ENCODE peak calls at places on chromosomes 3 and 15, in five cellular contexts. One of them, this sample, is unnamed.

GRCh38 chr3:21356402-21356801 is 394.6 kb downstream of the ZNF385D start:
- DNase-seq in AG10803: peak; percentile 33
- DNase-seq in NB4: no peak
- DNase-seq in coronary artery: no peak
- DNase-seq in pancreas: no peak
- DNase-seq in this sample: peak; percentile 7

GRCh38 chr3:43153189-43154083 is 47.6 kb upstream of the POMGNT2 start:
- DNase-seq in AG10803: peak; percentile 91
- DNase-seq in NB4: no peak
- DNase-seq in coronary artery: no peak
- DNase-seq in pancreas: peak; percentile 28
- DNase-seq in this sample: peak; percentile 90

GRCh38 chr15:33654859-33655258 is 313.4 kb upstream of the CHRM5 start:
- DNase-seq in coronary artery: no peak
- DNase-seq in pancreas: no peak
- DNase-seq in AG10803: peak; percentile 6
- DNase-seq in NB4: no peak
- DNase-seq in this sample: no peak

GRCh38 chr3:141875893-141876380 is 506 bp upstream of the ATP1B3 start:
- DNase-seq in AG10803: peak; percentile 41
- DNase-seq in coronary artery: peak; percentile 83
- DNase-seq in NB4: peak; percentile 87
- DNase-seq in pancreas: peak; percentile 31
- DNase-seq in this sample: peak; percentile 80

GRCh38 chr3:194381460-194381875 is 11.9 kb upstream of the LRRC15 start:
- DNase-seq in NB4: no peak
- DNase-seq in coronary artery: peak; percentile 45
- DNase-seq in AG10803: no peak
- DNase-seq in pancreas: no peak
- DNase-seq in this sample: no peak

GRCh38 chr3:85172001-85172400 is 213.2 kb downstream of the CADM2 start:
- DNase-seq in coronary artery: no peak
- DNase-seq in pancreas: no peak
- DNase-seq in NB4: no peak
- DNase-seq in AG10803: no peak
- DNase-seq in this sample: no peak

GRCh38 chr3:153595186-153595815 is 433.3 kb downstream of the RAP2B start:
- DNase-seq in AG10803: peak; percentile 47
- DNase-seq in pancreas: no peak
- DNase-seq in coronary artery: no peak
- DNase-seq in NB4: peak; percentile 48
- DNase-seq in this sample: peak; percentile 78

GRCh38 chr3:168989396-168989795 is 674.1 kb downstream of the MECOM start:
- DNase-seq in NB4: no peak
- DNase-seq in AG10803: no peak
- DNase-seq in coronary artery: no peak
- DNase-seq in pancreas: no peak
- DNase-seq in this sample: peak; percentile 51

GRCh38 chr3:119885746-119886530 is 104.0 kb downstream of the NR1I2 start:
- DNase-seq in NB4: no peak
- DNase-seq in pancreas: no peak
- DNase-seq in coronary artery: no peak
- DNase-seq in AG10803: peak; percentile 33
- DNase-seq in this sample: no peak

GRCh38 chr3:144055604-144056003 is 84.0 kb downstream of the DIPK2A start:
- DNase-seq in NB4: no peak
- DNase-seq in AG10803: peak; percentile 39
- DNase-seq in pancreas: no peak
- DNase-seq in coronary artery: no peak
- DNase-seq in this sample: peak; percentile 52

GRCh38 chr3:17974206-17974841 is 231.9 kb upstream of the TBC1D5 start:
- DNase-seq in coronary artery: no peak
- DNase-seq in NB4: peak; percentile 54
- DNase-seq in pancreas: no peak
- DNase-seq in AG10803: no peak
- DNase-seq in this sample: peak; percentile 7

GRCh38 chr15:51369451-51369761 is 28.0 kb downstream of the GLDN start:
- DNase-seq in NB4: no peak
- DNase-seq in AG10803: no peak
- DNase-seq in coronary artery: no peak
- DNase-seq in pancreas: no peak
- DNase-seq in this sample: no peak

GRCh38 chr3:153734777-153735551 is 386.2 kb upstream of the ARHGEF26 start:
- DNase-seq in coronary artery: no peak
- DNase-seq in pancreas: no peak
- DNase-seq in AG10803: peak; percentile 44
- DNase-seq in NB4: no peak
- DNase-seq in this sample: peak; percentile 29

GRCh38 chr3:130386604-130387263 is 41.3 kb downstream of the COL6A5 start:
- DNase-seq in pancreas: no peak
- DNase-seq in AG10803: no peak
- DNase-seq in coronary artery: no peak
- DNase-seq in NB4: no peak
- DNase-seq in this sample: peak; percentile 55

GRCh38 chr3:145190138-145190537 is 970.8 kb downstream of the PLOD2 start:
- DNase-seq in NB4: no peak
- DNase-seq in pancreas: no peak
- DNase-seq in coronary artery: no peak
- DNase-seq in AG10803: no peak
- DNase-seq in this sample: no peak

GRCh38 chr3:79517766-79518413 is 249.9 kb downstream of the ROBO1 start:
- DNase-seq in coronary artery: no peak
- DNase-seq in AG10803: peak; percentile 25
- DNase-seq in pancreas: no peak
- DNase-seq in NB4: peak; percentile 22
- DNase-seq in this sample: peak; percentile 72

GRCh38 chr3:140143670-140144069 is 208.7 kb downstream of the CLSTN2 start:
- DNase-seq in pancreas: no peak
- DNase-seq in coronary artery: no peak
- DNase-seq in NB4: no peak
- DNase-seq in AG10803: no peak
- DNase-seq in this sample: no peak

GRCh38 chr15:43954181-43954621 is 127.4 kb downstream of the WDR76 start:
- DNase-seq in coronary artery: no peak
- DNase-seq in pancreas: no peak
- DNase-seq in NB4: no peak
- DNase-seq in AG10803: no peak
- DNase-seq in this sample: no peak
- TF ChIP-seq CTCF in coronary artery: no peak
- TF ChIP-seq CTCF in pancreas: no peak
- TF ChIP-seq CTCF in NB4: no peak
- TF ChIP-seq CTCF in AG10803: no peak
- TF ChIP-seq CTCF in this sample: no peak

DNA sequence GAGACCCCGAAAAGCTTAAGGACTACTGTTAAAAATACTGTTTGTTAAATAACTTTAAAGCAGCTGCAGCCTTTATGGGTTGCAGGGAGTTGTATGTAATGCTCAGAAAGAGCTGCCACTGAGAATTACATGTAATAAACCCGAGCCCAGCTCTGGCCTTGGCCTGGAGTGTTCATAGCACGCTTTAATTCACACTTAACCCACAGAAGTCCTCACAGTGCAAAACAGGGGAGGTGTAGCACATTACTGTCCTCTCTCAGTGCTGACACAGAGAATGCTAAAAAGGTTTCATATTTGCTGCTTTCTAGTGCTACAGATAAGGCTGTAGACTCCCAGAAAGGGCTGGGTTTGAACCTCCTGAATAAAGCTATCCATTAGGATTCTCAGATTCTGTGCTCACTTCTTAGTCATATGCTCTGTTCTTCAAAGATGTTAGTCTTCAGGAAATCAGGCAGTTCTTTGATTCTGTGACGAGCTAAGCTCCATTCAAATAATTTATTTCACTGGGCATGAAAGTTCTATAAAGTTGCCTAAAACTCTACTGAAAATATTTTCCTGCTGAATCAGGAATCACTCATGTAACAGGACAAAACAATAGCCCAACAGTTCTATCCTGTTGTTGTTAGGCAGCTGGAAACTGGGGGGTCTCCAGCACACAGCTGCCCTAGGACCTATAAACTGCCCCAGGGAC is 108.0 kb downstream of the SENP2 start:
- DNase-seq in pancreas: no peak
- DNase-seq in NB4: no peak
- DNase-seq in coronary artery: no peak
- DNase-seq in AG10803: peak; percentile 65
- DNase-seq in this sample: peak; percentile 54
- H3K4me3 ChIP-seq in pancreas: no peak overlapping the region
- H3K4me3 ChIP-seq in NB4: no peak overlapping the region
- H3K4me3 ChIP-seq in coronary artery: no peak overlapping the region
- H3K4me3 ChIP-seq in AG10803: no peak overlapping the region
- H3K4me3 ChIP-seq in this sample: no peak overlapping the region

DNA sequence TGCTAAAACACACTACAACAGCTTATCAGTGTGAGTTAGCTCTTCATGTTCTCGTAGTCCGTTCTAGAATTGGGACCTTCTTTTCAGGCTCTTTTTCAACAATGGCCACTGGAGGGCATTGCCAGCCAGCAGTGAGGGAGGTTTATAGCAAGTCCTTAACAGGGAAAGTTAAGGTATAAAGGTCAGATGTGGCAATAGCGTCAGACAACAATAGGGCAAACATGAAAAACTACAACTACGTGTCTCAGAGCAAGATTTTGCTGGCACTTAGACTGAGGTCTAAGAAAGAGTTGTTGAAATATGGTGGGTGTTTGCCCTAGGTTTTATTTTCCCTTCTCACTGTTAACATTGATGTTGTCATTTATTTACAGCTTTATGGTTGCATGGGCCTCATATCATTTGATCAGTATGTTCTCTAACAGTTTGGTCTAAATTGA is 161.4 kb downstream of the GMNC start:
- DNase-seq in coronary artery: no peak
- DNase-seq in pancreas: peak; percentile 63
- DNase-seq in NB4: peak; percentile 71
- DNase-seq in AG10803: peak; percentile 51
- DNase-seq in this sample: peak; percentile 75
- TF ChIP-seq CTCF in coronary artery: no peak
- TF ChIP-seq CTCF in pancreas: peak; percentile 32
- TF ChIP-seq CTCF in NB4: peak; percentile 56
- TF ChIP-seq CTCF in AG10803: peak; percentile 68
- TF ChIP-seq CTCF in this sample: peak; percentile 76

GRCh38 chr15:95162069-95162468 is 930.7 kb downstream of the MCTP2 start:
- DNase-seq in pancreas: no peak
- DNase-seq in AG10803: peak; percentile 85
- DNase-seq in coronary artery: no peak
- DNase-seq in NB4: no peak
- DNase-seq in this sample: no peak
- H3K4me3 ChIP-seq in pancreas: no peak overlapping the region
- H3K4me3 ChIP-seq in AG10803: no peak overlapping the region
- H3K4me3 ChIP-seq in coronary artery: no peak overlapping the region
- H3K4me3 ChIP-seq in NB4: no peak overlapping the region
- H3K4me3 ChIP-seq in this sample: no peak overlapping the region

GRCh38 chr3:192929146-192929545 is 11.5 kb upstream of the MB21D2 start:
- DNase-seq in NB4: no peak
- DNase-seq in pancreas: no peak
- DNase-seq in AG10803: peak; percentile 54
- DNase-seq in coronary artery: no peak
- DNase-seq in this sample: peak; percentile 11

GRCh38 chr3:192929755-192930491 is 12.3 kb upstream of the MB21D2 start:
- DNase-seq in AG10803: peak; percentile 61
- DNase-seq in NB4: peak; percentile 10
- DNase-seq in pancreas: no peak
- DNase-seq in coronary artery: no peak
- DNase-seq in this sample: peak; percentile 31

GRCh38 chr3:192928016-192928415 is 10.4 kb upstream of the MB21D2 start:
- DNase-seq in AG10803: no peak
- DNase-seq in pancreas: no peak
- DNase-seq in NB4: no peak
- DNase-seq in coronary artery: no peak
- DNase-seq in this sample: no peak

GRCh38 chr3:192930585-192930984 is 12.9 kb upstream of the MB21D2 start:
- DNase-seq in coronary artery: no peak
- DNase-seq in pancreas: no peak
- DNase-seq in AG10803: no peak
- DNase-seq in NB4: no peak
- DNase-seq in this sample: no peak

GRCh38 chr3:192928720-192929119 is 11.1 kb upstream of the MB21D2 start:
- DNase-seq in coronary artery: no peak
- DNase-seq in pancreas: no peak
- DNase-seq in NB4: no peak
- DNase-seq in AG10803: no peak
- DNase-seq in this sample: no peak
- TF ChIP-seq CTCF in coronary artery: no peak
- TF ChIP-seq CTCF in pancreas: no peak
- TF ChIP-seq CTCF in NB4: no peak
- TF ChIP-seq CTCF in AG10803: no peak
- TF ChIP-seq CTCF in this sample: no peak

GRCh38 chr3:10706156-10707088 is 109.6 kb upstream of the SLC6A11 start:
- DNase-seq in coronary artery: no peak
- DNase-seq in NB4: peak; percentile 18
- DNase-seq in pancreas: no peak
- DNase-seq in AG10803: no peak
- DNase-seq in this sample: no peak

GRCh38 chr3:10707089-10707983 is 108.7 kb upstream of the SLC6A11 start:
- DNase-seq in NB4: no peak
- DNase-seq in coronary artery: no peak
- DNase-seq in pancreas: no peak
- DNase-seq in AG10803: no peak
- DNase-seq in this sample: no peak

GRCh38 chr3:10712121-10712520 is 103.9 kb upstream of the SLC6A11 start:
- DNase-seq in pancreas: no peak
- DNase-seq in coronary artery: no peak
- DNase-seq in AG10803: no peak
- DNase-seq in NB4: no peak
- DNase-seq in this sample: no peak

GRCh38 chr3:10709110-10709781 is 106.8 kb upstream of the SLC6A11 start:
- DNase-seq in pancreas: no peak
- DNase-seq in AG10803: no peak
- DNase-seq in coronary artery: no peak
- DNase-seq in NB4: peak; percentile 10
- DNase-seq in this sample: no peak

DNA sequence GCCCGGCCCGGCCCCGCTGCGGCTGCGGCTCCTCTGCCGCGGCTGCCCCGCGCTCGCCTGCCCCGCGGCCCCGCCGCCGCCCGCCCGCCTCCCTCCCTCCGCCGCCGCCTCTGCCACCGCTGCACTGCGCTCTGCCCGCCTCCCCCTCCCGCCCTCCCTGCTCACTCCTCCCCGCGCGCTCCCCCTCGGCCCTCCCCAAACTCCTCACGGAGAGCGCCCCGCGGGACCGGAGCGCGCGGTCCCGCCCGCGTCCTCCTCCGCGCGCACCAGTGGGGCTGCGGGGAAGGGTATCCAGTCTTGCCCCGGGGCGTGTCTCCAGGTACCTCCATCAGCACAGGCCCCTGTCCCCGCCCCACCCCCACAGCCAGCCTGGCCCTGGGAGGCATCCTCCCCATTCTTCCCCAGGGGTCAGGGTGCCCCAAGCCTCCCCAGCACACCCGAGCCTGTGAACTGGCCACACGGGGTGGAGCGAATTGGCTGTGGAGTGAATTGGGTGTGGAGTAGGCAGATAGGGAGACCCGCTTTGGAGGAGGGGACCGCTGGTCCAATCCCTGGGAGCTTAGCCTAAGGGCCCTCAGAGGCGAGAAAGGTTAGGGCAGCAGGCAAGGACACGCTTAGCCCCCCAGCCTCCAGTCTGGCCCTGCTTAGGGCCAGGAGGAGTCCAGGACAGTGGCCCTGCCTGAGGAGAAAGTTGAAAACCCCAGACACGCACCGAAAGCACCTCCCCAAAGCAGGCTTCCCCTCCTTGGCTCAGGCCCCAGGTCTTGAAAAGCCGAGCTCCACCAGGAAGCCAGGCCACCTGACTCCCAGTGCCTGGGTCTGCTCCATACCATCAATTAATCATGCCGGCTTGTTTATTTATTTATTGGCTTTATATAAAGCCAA is 107.8 kb upstream of the SLC6A11 start:
- DNase-seq in coronary artery: no peak
- DNase-seq in NB4: no peak
- DNase-seq in pancreas: no peak
- DNase-seq in AG10803: no peak
- DNase-seq in this sample: no peak
- H3K4me3 ChIP-seq in coronary artery: peak overlapping the region; percentile 64
- H3K4me3 ChIP-seq in NB4: no peak overlapping the region
- H3K4me3 ChIP-seq in pancreas: peak overlapping the region; percentile 29
- H3K4me3 ChIP-seq in AG10803: no peak overlapping the region
- H3K4me3 ChIP-seq in this sample: no peak overlapping the region

This sample was measured in fibroblast of pulmonary artery.